ENCODE peak calls at places on chromosomes 12 and 14, in ten cellular contexts. One of them, this sample, is unnamed.

GRCh38 chr12:107402041-107403022 is 283.3 kb upstream of the PWP1 start:
- DNase-seq in naive thymus-derived CD8-positive, alpha-beta T cell: peak; percentile 57
- DNase-seq in fibroblast of the conjunctiva: peak; percentile 34
- DNase-seq in NCI-H1092: peak; percentile 34
- DNase-seq in WTC11: peak; percentile 83
- DNase-seq in stimulated activated effector memory CD8-positive, alpha-beta T cell treated with anti-CD3 and anti-CD28 coated beads, Interleukin-12 subunit alpha, Interleukin-12 subunit beta, amount 100 ng/mL, for 72 hours: peak; percentile 77
- DNase-seq in activated CD4-positive, alpha-beta memory T cell treated with anti-CD3 and anti-CD28 coated beads for 36 hours: peak; percentile 77
- DNase-seq in C1 segment of cervical spinal cord: peak; percentile 6
- DNase-seq in RWPE1: peak; percentile 70
- DNase-seq in NCI-H345: peak; percentile 60
- DNase-seq in this sample: peak; percentile 90

GRCh38 chr14:105019861-105020814 is 745 bp downstream of the CDCA4 start:
- DNase-seq in naive thymus-derived CD8-positive, alpha-beta T cell: peak; percentile 42
- DNase-seq in fibroblast of the conjunctiva: no peak
- DNase-seq in NCI-H1092: no peak
- DNase-seq in WTC11: peak; percentile 52
- DNase-seq in stimulated activated effector memory CD8-positive, alpha-beta T cell treated with anti-CD3 and anti-CD28 coated beads, Interleukin-12 subunit alpha, Interleukin-12 subunit beta, amount 100 ng/mL, for 72 hours: peak; percentile 84
- DNase-seq in activated CD4-positive, alpha-beta memory T cell treated with anti-CD3 and anti-CD28 coated beads for 36 hours: peak; percentile 72
- DNase-seq in C1 segment of cervical spinal cord: no peak
- DNase-seq in RWPE1: no peak
- DNase-seq in NCI-H345: no peak
- DNase-seq in this sample: peak; percentile 70

GRCh38 chr14:103404032-103404918 is 19.1 kb downstream of the MARK3 start:
- DNase-seq in naive thymus-derived CD8-positive, alpha-beta T cell: no peak
- DNase-seq in fibroblast of the conjunctiva: no peak
- DNase-seq in NCI-H1092: no peak
- DNase-seq in WTC11: no peak
- DNase-seq in stimulated activated effector memory CD8-positive, alpha-beta T cell treated with anti-CD3 and anti-CD28 coated beads, Interleukin-12 subunit alpha, Interleukin-12 subunit beta, amount 100 ng/mL, for 72 hours: no peak
- DNase-seq in activated CD4-positive, alpha-beta memory T cell treated with anti-CD3 and anti-CD28 coated beads for 36 hours: no peak
- DNase-seq in C1 segment of cervical spinal cord: no peak
- DNase-seq in RWPE1: no peak
- DNase-seq in NCI-H345: no peak
- DNase-seq in this sample: no peak

GRCh38 chr12:44873898-44874297 is 2.2 kb downstream of the NELL2 start:
- DNase-seq in naive thymus-derived CD8-positive, alpha-beta T cell: peak; percentile 30
- DNase-seq in fibroblast of the conjunctiva: no peak
- DNase-seq in NCI-H1092: no peak
- DNase-seq in WTC11: no peak
- DNase-seq in stimulated activated effector memory CD8-positive, alpha-beta T cell treated with anti-CD3 and anti-CD28 coated beads, Interleukin-12 subunit alpha, Interleukin-12 subunit beta, amount 100 ng/mL, for 72 hours: no peak
- DNase-seq in activated CD4-positive, alpha-beta memory T cell treated with anti-CD3 and anti-CD28 coated beads for 36 hours: no peak
- DNase-seq in C1 segment of cervical spinal cord: no peak
- DNase-seq in RWPE1: no peak
- DNase-seq in NCI-H345: no peak
- DNase-seq in this sample: peak; percentile 54

GRCh38 chr12:53785161-53785560 is 33.4 kb upstream of the CISTR start:
- DNase-seq in naive thymus-derived CD8-positive, alpha-beta T cell: no peak
- DNase-seq in fibroblast of the conjunctiva: no peak
- DNase-seq in NCI-H1092: no peak
- DNase-seq in WTC11: no peak
- DNase-seq in stimulated activated effector memory CD8-positive, alpha-beta T cell treated with anti-CD3 and anti-CD28 coated beads, Interleukin-12 subunit alpha, Interleukin-12 subunit beta, amount 100 ng/mL, for 72 hours: no peak
- DNase-seq in activated CD4-positive, alpha-beta memory T cell treated with anti-CD3 and anti-CD28 coated beads for 36 hours: no peak
- DNase-seq in C1 segment of cervical spinal cord: no peak
- DNase-seq in RWPE1: no peak
- DNase-seq in NCI-H345: no peak
- DNase-seq in this sample: no peak

GRCh38 chr14:96203635-96204034 is 1.0 kb upstream of the BDKRB2 start:
- DNase-seq in naive thymus-derived CD8-positive, alpha-beta T cell: no peak
- DNase-seq in fibroblast of the conjunctiva: no peak
- DNase-seq in NCI-H1092: no peak
- DNase-seq in WTC11: no peak
- DNase-seq in stimulated activated effector memory CD8-positive, alpha-beta T cell treated with anti-CD3 and anti-CD28 coated beads, Interleukin-12 subunit alpha, Interleukin-12 subunit beta, amount 100 ng/mL, for 72 hours: no peak
- DNase-seq in activated CD4-positive, alpha-beta memory T cell treated with anti-CD3 and anti-CD28 coated beads for 36 hours: no peak
- DNase-seq in C1 segment of cervical spinal cord: no peak
- DNase-seq in RWPE1: peak; percentile 41
- DNase-seq in NCI-H345: no peak
- DNase-seq in this sample: peak; percentile 48

GRCh38 chr12:54631988-54632728 is 2.5 kb downstream of the LACRT start:
- DNase-seq in naive thymus-derived CD8-positive, alpha-beta T cell: no peak
- DNase-seq in fibroblast of the conjunctiva: no peak
- DNase-seq in NCI-H1092: no peak
- DNase-seq in WTC11: peak; percentile 33
- DNase-seq in stimulated activated effector memory CD8-positive, alpha-beta T cell treated with anti-CD3 and anti-CD28 coated beads, Interleukin-12 subunit alpha, Interleukin-12 subunit beta, amount 100 ng/mL, for 72 hours: no peak
- DNase-seq in activated CD4-positive, alpha-beta memory T cell treated with anti-CD3 and anti-CD28 coated beads for 36 hours: no peak
- DNase-seq in C1 segment of cervical spinal cord: no peak
- DNase-seq in RWPE1: no peak
- DNase-seq in NCI-H345: no peak
- DNase-seq in this sample: no peak

GRCh38 chr14:86796221-86797074 is 1196.5 kb downstream of the GALC start:
- DNase-seq in naive thymus-derived CD8-positive, alpha-beta T cell: no peak
- DNase-seq in fibroblast of the conjunctiva: no peak
- DNase-seq in NCI-H1092: no peak
- DNase-seq in WTC11: no peak
- DNase-seq in stimulated activated effector memory CD8-positive, alpha-beta T cell treated with anti-CD3 and anti-CD28 coated beads, Interleukin-12 subunit alpha, Interleukin-12 subunit beta, amount 100 ng/mL, for 72 hours: no peak
- DNase-seq in activated CD4-positive, alpha-beta memory T cell treated with anti-CD3 and anti-CD28 coated beads for 36 hours: no peak
- DNase-seq in C1 segment of cervical spinal cord: no peak
- DNase-seq in RWPE1: no peak
- DNase-seq in NCI-H345: no peak
- DNase-seq in this sample: no peak

GRCh38 chr14:23763394-23763793 is 127.2 kb downstream of the DHRS2 start:
- DNase-seq in naive thymus-derived CD8-positive, alpha-beta T cell: no peak
- DNase-seq in fibroblast of the conjunctiva: no peak
- DNase-seq in NCI-H1092: no peak
- DNase-seq in WTC11: no peak
- DNase-seq in stimulated activated effector memory CD8-positive, alpha-beta T cell treated with anti-CD3 and anti-CD28 coated beads, Interleukin-12 subunit alpha, Interleukin-12 subunit beta, amount 100 ng/mL, for 72 hours: no peak
- DNase-seq in activated CD4-positive, alpha-beta memory T cell treated with anti-CD3 and anti-CD28 coated beads for 36 hours: no peak
- DNase-seq in C1 segment of cervical spinal cord: no peak
- DNase-seq in RWPE1: no peak
- DNase-seq in NCI-H345: no peak
- DNase-seq in this sample: no peak

GRCh38 chr12:90858261-90858660 is 96.7 kb downstream of the CCER1 start:
- DNase-seq in naive thymus-derived CD8-positive, alpha-beta T cell: no peak
- DNase-seq in fibroblast of the conjunctiva: no peak
- DNase-seq in NCI-H1092: no peak
- DNase-seq in WTC11: no peak
- DNase-seq in stimulated activated effector memory CD8-positive, alpha-beta T cell treated with anti-CD3 and anti-CD28 coated beads, Interleukin-12 subunit alpha, Interleukin-12 subunit beta, amount 100 ng/mL, for 72 hours: no peak
- DNase-seq in activated CD4-positive, alpha-beta memory T cell treated with anti-CD3 and anti-CD28 coated beads for 36 hours: no peak
- DNase-seq in C1 segment of cervical spinal cord: no peak
- DNase-seq in RWPE1: no peak
- DNase-seq in NCI-H345: peak; percentile 81
- DNase-seq in this sample: peak; percentile 73

GRCh38 chr12:92078167-92079053 is 67.2 kb downstream of the BTG1 start:
- DNase-seq in naive thymus-derived CD8-positive, alpha-beta T cell: no peak
- DNase-seq in fibroblast of the conjunctiva: peak; percentile 100
- DNase-seq in NCI-H1092: no peak
- DNase-seq in WTC11: no peak
- DNase-seq in stimulated activated effector memory CD8-positive, alpha-beta T cell treated with anti-CD3 and anti-CD28 coated beads, Interleukin-12 subunit alpha, Interleukin-12 subunit beta, amount 100 ng/mL, for 72 hours: no peak
- DNase-seq in activated CD4-positive, alpha-beta memory T cell treated with anti-CD3 and anti-CD28 coated beads for 36 hours: peak; percentile 36
- DNase-seq in C1 segment of cervical spinal cord: no peak
- DNase-seq in RWPE1: peak; percentile 60
- DNase-seq in NCI-H345: no peak
- DNase-seq in this sample: peak; percentile 32

GRCh38 chr14:62071029-62071428 is 308.8 kb downstream of the SNAPC1 start:
- DNase-seq in naive thymus-derived CD8-positive, alpha-beta T cell: no peak
- DNase-seq in fibroblast of the conjunctiva: no peak
- DNase-seq in NCI-H1092: no peak
- DNase-seq in WTC11: no peak
- DNase-seq in stimulated activated effector memory CD8-positive, alpha-beta T cell treated with anti-CD3 and anti-CD28 coated beads, Interleukin-12 subunit alpha, Interleukin-12 subunit beta, amount 100 ng/mL, for 72 hours: no peak
- DNase-seq in activated CD4-positive, alpha-beta memory T cell treated with anti-CD3 and anti-CD28 coated beads for 36 hours: no peak
- DNase-seq in C1 segment of cervical spinal cord: no peak
- DNase-seq in RWPE1: no peak
- DNase-seq in NCI-H345: no peak
- DNase-seq in this sample: no peak

GRCh38 chr12:22473212-22473611 is 71.1 kb downstream of the C2CD5 start:
- DNase-seq in naive thymus-derived CD8-positive, alpha-beta T cell: no peak
- DNase-seq in fibroblast of the conjunctiva: no peak
- DNase-seq in NCI-H1092: no peak
- DNase-seq in WTC11: no peak
- DNase-seq in stimulated activated effector memory CD8-positive, alpha-beta T cell treated with anti-CD3 and anti-CD28 coated beads, Interleukin-12 subunit alpha, Interleukin-12 subunit beta, amount 100 ng/mL, for 72 hours: no peak
- DNase-seq in activated CD4-positive, alpha-beta memory T cell treated with anti-CD3 and anti-CD28 coated beads for 36 hours: no peak
- DNase-seq in C1 segment of cervical spinal cord: no peak
- DNase-seq in RWPE1: no peak
- DNase-seq in NCI-H345: no peak
- DNase-seq in this sample: no peak

GRCh38 chr12:91272456-91273063 is 89.9 kb upstream of the DCN start:
- DNase-seq in naive thymus-derived CD8-positive, alpha-beta T cell: no peak
- DNase-seq in fibroblast of the conjunctiva: peak; percentile 14
- DNase-seq in NCI-H1092: no peak
- DNase-seq in WTC11: peak; percentile 48
- DNase-seq in stimulated activated effector memory CD8-positive, alpha-beta T cell treated with anti-CD3 and anti-CD28 coated beads, Interleukin-12 subunit alpha, Interleukin-12 subunit beta, amount 100 ng/mL, for 72 hours: no peak
- DNase-seq in activated CD4-positive, alpha-beta memory T cell treated with anti-CD3 and anti-CD28 coated beads for 36 hours: no peak
- DNase-seq in C1 segment of cervical spinal cord: no peak
- DNase-seq in RWPE1: no peak
- DNase-seq in NCI-H345: peak; percentile 0
- DNase-seq in this sample: peak; percentile 7

GRCh38 chr12:57765698-57766463 is 997 bp downstream of the CYP27B1 start:
- DNase-seq in naive thymus-derived CD8-positive, alpha-beta T cell: no peak
- DNase-seq in fibroblast of the conjunctiva: no peak
- DNase-seq in NCI-H1092: no peak
- DNase-seq in WTC11: no peak
- DNase-seq in stimulated activated effector memory CD8-positive, alpha-beta T cell treated with anti-CD3 and anti-CD28 coated beads, Interleukin-12 subunit alpha, Interleukin-12 subunit beta, amount 100 ng/mL, for 72 hours: no peak
- DNase-seq in activated CD4-positive, alpha-beta memory T cell treated with anti-CD3 and anti-CD28 coated beads for 36 hours: no peak
- DNase-seq in C1 segment of cervical spinal cord: no peak
- DNase-seq in RWPE1: no peak
- DNase-seq in NCI-H345: no peak
- DNase-seq in this sample: peak; percentile 28

GRCh38 chr14:59269431-59269830 is 81.0 kb downstream of the DAAM1 start:
- DNase-seq in naive thymus-derived CD8-positive, alpha-beta T cell: no peak
- DNase-seq in fibroblast of the conjunctiva: no peak
- DNase-seq in NCI-H1092: no peak
- DNase-seq in WTC11: no peak
- DNase-seq in stimulated activated effector memory CD8-positive, alpha-beta T cell treated with anti-CD3 and anti-CD28 coated beads, Interleukin-12 subunit alpha, Interleukin-12 subunit beta, amount 100 ng/mL, for 72 hours: no peak
- DNase-seq in activated CD4-positive, alpha-beta memory T cell treated with anti-CD3 and anti-CD28 coated beads for 36 hours: no peak
- DNase-seq in C1 segment of cervical spinal cord: no peak
- DNase-seq in RWPE1: no peak
- DNase-seq in NCI-H345: no peak
- DNase-seq in this sample: no peak

GRCh38 chr12:3680919-3681594 is 71.9 kb downstream of the CRACR2A start:
- DNase-seq in naive thymus-derived CD8-positive, alpha-beta T cell: no peak
- DNase-seq in fibroblast of the conjunctiva: no peak
- DNase-seq in NCI-H1092: peak; percentile 77
- DNase-seq in WTC11: no peak
- DNase-seq in stimulated activated effector memory CD8-positive, alpha-beta T cell treated with anti-CD3 and anti-CD28 coated beads, Interleukin-12 subunit alpha, Interleukin-12 subunit beta, amount 100 ng/mL, for 72 hours: peak; percentile 42
- DNase-seq in activated CD4-positive, alpha-beta memory T cell treated with anti-CD3 and anti-CD28 coated beads for 36 hours: no peak
- DNase-seq in C1 segment of cervical spinal cord: no peak
- DNase-seq in RWPE1: no peak
- DNase-seq in NCI-H345: peak; percentile 83
- DNase-seq in this sample: peak; percentile 96

GRCh38 chr12:63848450-63848849 is 4.0 kb downstream of the SRGAP1 start:
- DNase-seq in naive thymus-derived CD8-positive, alpha-beta T cell: no peak
- DNase-seq in fibroblast of the conjunctiva: no peak
- DNase-seq in NCI-H1092: no peak
- DNase-seq in WTC11: no peak
- DNase-seq in stimulated activated effector memory CD8-positive, alpha-beta T cell treated with anti-CD3 and anti-CD28 coated beads, Interleukin-12 subunit alpha, Interleukin-12 subunit beta, amount 100 ng/mL, for 72 hours: no peak
- DNase-seq in activated CD4-positive, alpha-beta memory T cell treated with anti-CD3 and anti-CD28 coated beads for 36 hours: no peak
- DNase-seq in C1 segment of cervical spinal cord: no peak
- DNase-seq in RWPE1: no peak
- DNase-seq in NCI-H345: no peak
- DNase-seq in this sample: peak; percentile 12

GRCh38 chr14:105635560-105635959 is 109.2 kb downstream of the TMEM121 start:
- DNase-seq in naive thymus-derived CD8-positive, alpha-beta T cell: no peak
- DNase-seq in fibroblast of the conjunctiva: no peak
- DNase-seq in NCI-H1092: no peak
- DNase-seq in WTC11: no peak
- DNase-seq in stimulated activated effector memory CD8-positive, alpha-beta T cell treated with anti-CD3 and anti-CD28 coated beads, Interleukin-12 subunit alpha, Interleukin-12 subunit beta, amount 100 ng/mL, for 72 hours: no peak
- DNase-seq in activated CD4-positive, alpha-beta memory T cell treated with anti-CD3 and anti-CD28 coated beads for 36 hours: no peak
- DNase-seq in C1 segment of cervical spinal cord: no peak
- DNase-seq in RWPE1: no peak
- DNase-seq in NCI-H345: no peak
- DNase-seq in this sample: no peak

GRCh38 chr14:22263961-22264360 is 325.1 kb downstream of the DAD1 start:
- DNase-seq in naive thymus-derived CD8-positive, alpha-beta T cell: no peak
- DNase-seq in fibroblast of the conjunctiva: no peak
- DNase-seq in NCI-H1092: no peak
- DNase-seq in WTC11: no peak
- DNase-seq in stimulated activated effector memory CD8-positive, alpha-beta T cell treated with anti-CD3 and anti-CD28 coated beads, Interleukin-12 subunit alpha, Interleukin-12 subunit beta, amount 100 ng/mL, for 72 hours: no peak
- DNase-seq in activated CD4-positive, alpha-beta memory T cell treated with anti-CD3 and anti-CD28 coated beads for 36 hours: no peak
- DNase-seq in C1 segment of cervical spinal cord: no peak
- DNase-seq in RWPE1: no peak
- DNase-seq in NCI-H345: no peak
- DNase-seq in this sample: no peak

GRCh38 chr14:83765200-83765599 is 1764.7 kb upstream of the FLRT2 start:
- DNase-seq in naive thymus-derived CD8-positive, alpha-beta T cell: no peak
- DNase-seq in fibroblast of the conjunctiva: no peak
- DNase-seq in NCI-H1092: no peak
- DNase-seq in WTC11: no peak
- DNase-seq in stimulated activated effector memory CD8-positive, alpha-beta T cell treated with anti-CD3 and anti-CD28 coated beads, Interleukin-12 subunit alpha, Interleukin-12 subunit beta, amount 100 ng/mL, for 72 hours: no peak
- DNase-seq in activated CD4-positive, alpha-beta memory T cell treated with anti-CD3 and anti-CD28 coated beads for 36 hours: no peak
- DNase-seq in C1 segment of cervical spinal cord: no peak
- DNase-seq in RWPE1: no peak
- DNase-seq in NCI-H345: no peak
- DNase-seq in this sample: no peak

GRCh38 chr12:26231930-26232329 is 36.6 kb downstream of the SSPN start:
- DNase-seq in naive thymus-derived CD8-positive, alpha-beta T cell: no peak
- DNase-seq in fibroblast of the conjunctiva: peak; percentile 27
- DNase-seq in NCI-H1092: no peak
- DNase-seq in WTC11: no peak
- DNase-seq in stimulated activated effector memory CD8-positive, alpha-beta T cell treated with anti-CD3 and anti-CD28 coated beads, Interleukin-12 subunit alpha, Interleukin-12 subunit beta, amount 100 ng/mL, for 72 hours: no peak
- DNase-seq in activated CD4-positive, alpha-beta memory T cell treated with anti-CD3 and anti-CD28 coated beads for 36 hours: no peak
- DNase-seq in C1 segment of cervical spinal cord: no peak
- DNase-seq in RWPE1: no peak
- DNase-seq in NCI-H345: no peak
- DNase-seq in this sample: no peak

GRCh38 chr14:96698846-96699543 is 98.2 kb upstream of the VRK1 start:
- DNase-seq in naive thymus-derived CD8-positive, alpha-beta T cell: no peak
- DNase-seq in fibroblast of the conjunctiva: no peak
- DNase-seq in NCI-H1092: no peak
- DNase-seq in WTC11: no peak
- DNase-seq in stimulated activated effector memory CD8-positive, alpha-beta T cell treated with anti-CD3 and anti-CD28 coated beads, Interleukin-12 subunit alpha, Interleukin-12 subunit beta, amount 100 ng/mL, for 72 hours: no peak
- DNase-seq in activated CD4-positive, alpha-beta memory T cell treated with anti-CD3 and anti-CD28 coated beads for 36 hours: peak; percentile 52
- DNase-seq in C1 segment of cervical spinal cord: no peak
- DNase-seq in RWPE1: no peak
- DNase-seq in NCI-H345: no peak
- DNase-seq in this sample: peak; percentile 12

GRCh38 chr14:61476737-61477410 is 155.5 kb downstream of the PRKCH start:
- DNase-seq in naive thymus-derived CD8-positive, alpha-beta T cell: peak; percentile 86
- DNase-seq in fibroblast of the conjunctiva: peak; percentile 79
- DNase-seq in NCI-H1092: no peak
- DNase-seq in WTC11: no peak
- DNase-seq in stimulated activated effector memory CD8-positive, alpha-beta T cell treated with anti-CD3 and anti-CD28 coated beads, Interleukin-12 subunit alpha, Interleukin-12 subunit beta, amount 100 ng/mL, for 72 hours: peak; percentile 71
- DNase-seq in activated CD4-positive, alpha-beta memory T cell treated with anti-CD3 and anti-CD28 coated beads for 36 hours: peak; percentile 81
- DNase-seq in C1 segment of cervical spinal cord: no peak
- DNase-seq in RWPE1: peak; percentile 36
- DNase-seq in NCI-H345: no peak
- DNase-seq in this sample: no peak

GRCh38 chr14:79246200-79246599 is 965.1 kb downstream of the DIO2 start:
- DNase-seq in naive thymus-derived CD8-positive, alpha-beta T cell: no peak
- DNase-seq in fibroblast of the conjunctiva: no peak
- DNase-seq in NCI-H1092: no peak
- DNase-seq in WTC11: no peak
- DNase-seq in stimulated activated effector memory CD8-positive, alpha-beta T cell treated with anti-CD3 and anti-CD28 coated beads, Interleukin-12 subunit alpha, Interleukin-12 subunit beta, amount 100 ng/mL, for 72 hours: no peak
- DNase-seq in activated CD4-positive, alpha-beta memory T cell treated with anti-CD3 and anti-CD28 coated beads for 36 hours: no peak
- DNase-seq in C1 segment of cervical spinal cord: no peak
- DNase-seq in RWPE1: no peak
- DNase-seq in NCI-H345: no peak
- DNase-seq in this sample: no peak

GRCh38 chr12:92342574-92342973 is 196.9 kb upstream of the BTG1 start:
- DNase-seq in naive thymus-derived CD8-positive, alpha-beta T cell: no peak
- DNase-seq in fibroblast of the conjunctiva: no peak
- DNase-seq in NCI-H1092: no peak
- DNase-seq in WTC11: no peak
- DNase-seq in stimulated activated effector memory CD8-positive, alpha-beta T cell treated with anti-CD3 and anti-CD28 coated beads, Interleukin-12 subunit alpha, Interleukin-12 subunit beta, amount 100 ng/mL, for 72 hours: no peak
- DNase-seq in activated CD4-positive, alpha-beta memory T cell treated with anti-CD3 and anti-CD28 coated beads for 36 hours: no peak
- DNase-seq in C1 segment of cervical spinal cord: no peak
- DNase-seq in RWPE1: no peak
- DNase-seq in NCI-H345: no peak
- DNase-seq in this sample: no peak

GRCh38 chr14:33386771-33387170 is 448.1 kb downstream of the NPAS3 start:
- DNase-seq in naive thymus-derived CD8-positive, alpha-beta T cell: no peak
- DNase-seq in fibroblast of the conjunctiva: no peak
- DNase-seq in NCI-H1092: no peak
- DNase-seq in WTC11: no peak
- DNase-seq in stimulated activated effector memory CD8-positive, alpha-beta T cell treated with anti-CD3 and anti-CD28 coated beads, Interleukin-12 subunit alpha, Interleukin-12 subunit beta, amount 100 ng/mL, for 72 hours: no peak
- DNase-seq in activated CD4-positive, alpha-beta memory T cell treated with anti-CD3 and anti-CD28 coated beads for 36 hours: no peak
- DNase-seq in C1 segment of cervical spinal cord: no peak
- DNase-seq in RWPE1: no peak
- DNase-seq in NCI-H345: no peak
- DNase-seq in this sample: no peak

GRCh38 chr14:75310295-75311059 is 31.8 kb downstream of the FOS start:
- DNase-seq in naive thymus-derived CD8-positive, alpha-beta T cell: no peak
- DNase-seq in fibroblast of the conjunctiva: peak; percentile 95
- DNase-seq in NCI-H1092: peak; percentile 90
- DNase-seq in WTC11: peak; percentile 78
- DNase-seq in stimulated activated effector memory CD8-positive, alpha-beta T cell treated with anti-CD3 and anti-CD28 coated beads, Interleukin-12 subunit alpha, Interleukin-12 subunit beta, amount 100 ng/mL, for 72 hours: no peak
- DNase-seq in activated CD4-positive, alpha-beta memory T cell treated with anti-CD3 and anti-CD28 coated beads for 36 hours: no peak
- DNase-seq in C1 segment of cervical spinal cord: peak; percentile 76
- DNase-seq in RWPE1: no peak
- DNase-seq in NCI-H345: peak; percentile 88
- DNase-seq in this sample: peak; percentile 98